ENCODE peak calls at places on chromosomes 6 and 20, in five cellular contexts. Y, U, O, E and A are unnamed samples.

GRCh38 chr6:157314705-157315321 is 8.5 kb downstream of the TMEM242 start:
- DNase-seq in Y (peak), U (peak), O (no peak), E (peak), A (peak)

GRCh38 chr20:478949-479429 is 16.7 kb upstream of the TBC1D20 start:
- DNase-seq in Y (no peak), U (peak), O (no peak), E (peak), A (no peak)

GRCh38 chr6:38213275-38213674 is 393.7 kb downstream of the ZFAND3 start:
- DNase-seq in Y (no peak), U (no peak), O (no peak), E (no peak), A (no peak)

GRCh38 chr20:17026346-17026745 is 200.5 kb upstream of the PCSK2 start:
- DNase-seq in Y (no peak), U (no peak), O (no peak), E (no peak), A (no peak)

GRCh38 chr20:7790189-7790588 is 150.1 kb downstream of the HAO1 start:
- DNase-seq in Y (no peak), U (peak), O (no peak), E (no peak), A (no peak)

GRCh38 chr20:61608275-61609085 is 356.4 kb downstream of the CDH4 start:
- DNase-seq in Y (no peak), U (peak), O (peak), E (no peak), A (no peak)

GRCh38 chr6:159837511-159837910 is 37.4 kb downstream of the PNLDC1 start:
- DNase-seq in Y (no peak), U (no peak), O (no peak), E (no peak), A (no peak)

GRCh38 chr20:4332466-4332865 is 317.1 kb upstream of the RNF24 start:
- DNase-seq in Y (no peak), U (no peak), O (no peak), E (no peak), A (no peak)

GRCh38 chr6:80467408-80467807 is 360.9 kb downstream of the BCKDHB start:
- DNase-seq in Y (no peak), U (no peak), O (no peak), E (no peak), A (no peak)

GRCh38 chr6:68958327-68958726 is 323.2 kb downstream of the ADGRB3 start:
- DNase-seq in Y (no peak), U (no peak), O (no peak), E (no peak), A (no peak)

GRCh38 chr6:842141-842540 is 149.2 kb upstream of the EXOC2 start:
- DNase-seq in Y (no peak), U (peak), O (no peak), E (no peak), A (no peak)

GRCh38 chr20:25532971-25533391 is 52.4 kb downstream of the NINL start:
- DNase-seq in Y (no peak), U (peak), O (no peak), E (no peak), A (no peak)

GRCh38 chr6:44867561-44868334 is 460.4 kb upstream of the RUNX2 start:
- DNase-seq in Y (no peak), U (no peak), O (no peak), E (no peak), A (no peak)

GRCh38 chr20:60653111-60653845 is 598.8 kb upstream of the CDH4 start:
- DNase-seq in Y (no peak), U (no peak), O (no peak), E (no peak), A (no peak)

GRCh38 chr6:39819676-39820075 is 27.5 kb downstream of the DAAM2 start:
- DNase-seq in Y (no peak), U (no peak), O (no peak), E (no peak), A (no peak)

GRCh38 chr6:161374971-161375873 is 101.4 kb upstream of the AGPAT4 start:
- DNase-seq in Y (no peak), U (peak), O (no peak), E (no peak), A (no peak)

GRCh38 chr6:140923048-140923447 is 1209.7 kb upstream of the GJE1 start:
- DNase-seq in Y (no peak), U (peak), O (no peak), E (no peak), A (no peak)

GRCh38 chr6:40778186-40778585 is 191.0 kb upstream of the LRFN2 start:
- DNase-seq in Y (no peak), U (peak), O (no peak), E (no peak), A (no peak)

GRCh38 chr20:1328680-1329330 is at the start of gene SDCBP2:
- DNase-seq in Y (peak), U (no peak), O (no peak), E (no peak), A (no peak)

GRCh38 chr20:35502352-35502751 is 27.1 kb downstream of the C20orf173 start:
- DNase-seq in Y (no peak), U (no peak), O (no peak), E (no peak), A (no peak)

GRCh38 chr6:39997101-39997635 is 62.9 kb upstream of the MOCS1 start:
- DNase-seq in Y (no peak), U (no peak), O (no peak), E (no peak), A (no peak)

GRCh38 chr20:11457476-11457875 is 460.2 kb upstream of the BTBD3 start:
- DNase-seq in Y (no peak), U (peak), O (no peak), E (no peak), A (no peak)

GRCh38 chr6:106444777-106445507 is 84.4 kb downstream of the CRYBG1 start:
- DNase-seq in Y (peak), U (peak), O (no peak), E (peak), A (no peak)

GRCh38 chr20:40663991-40664880 is 24.8 kb downstream of the MAFB start:
- DNase-seq in Y (peak), U (no peak), O (no peak), E (no peak), A (no peak)

GRCh38 chr20:31760457-31761240 is 21.6 kb downstream of the TPX2 start:
- DNase-seq in Y (no peak), U (peak), O (no peak), E (no peak), A (no peak)